ENCODE peak calls at places on chromosomes 12 and 14, in eight cellular contexts. O, N, U, F, K, C, E and Z are unnamed samples.

GRCh38 chr12:3314306-3314663 is 176.7 kb upstream of the PRMT8 start:
- DNase-seq in U (no peak), O (no peak), C (no peak), F (no peak), K (no peak), N (no peak), E (no peak), Z (no peak)

GRCh38 chr14:104717137-104717536 is 6.9 kb upstream of the ADSS1 start:
- DNase-seq in F (no peak), C (no peak), U (no peak), E (no peak), K (no peak), N (no peak), O (no peak), Z (peak; percentile 78)

GRCh38 chr12:123905319-123905925 is 67.2 kb downstream of the CCDC92 start:
- DNase-seq in U (peak; percentile 51), O (peak; percentile 68), E (no peak), C (peak; percentile 62), N (no peak), K (peak; percentile 9), F (peak; percentile 74), Z (no peak)

GRCh38 chr12:96271469-96272199 is 77.5 kb downstream of the ELK3 start:
- DNase-seq in U (no peak), C (no peak), K (no peak), N (no peak), E (no peak), F (no peak), O (no peak), Z (no peak)

GRCh38 chr14:75793806-75794205 is 132.8 kb downstream of the TTLL5 start:
- DNase-seq in O (no peak), F (no peak), C (no peak), U (no peak), N (no peak), E (no peak), K (no peak), Z (no peak)

GRCh38 chr12:89524201-89525001 is at the start of gene GALNT4:
- DNase-seq in C (peak; percentile 93), E (peak; percentile 89), K (peak; percentile 42), F (peak; percentile 93), N (peak; percentile 93), O (peak; percentile 88), U (peak; percentile 62), Z (peak; percentile 93)

GRCh38 chr12:34396861-34397590 is 374.7 kb downstream of the ALG10 start:
- DNase-seq in K (no peak), N (peak; percentile 39), O (peak; percentile 10), E (peak; percentile 48), U (no peak), C (peak; percentile 2), F (peak; percentile 1), Z (peak; percentile 15)

GRCh38 chr12:124906606-124907261 is 7.7 kb downstream of the UBC start:
- DNase-seq in O (peak; percentile 92), E (peak; percentile 84), K (peak; percentile 87), F (peak; percentile 80), C (peak; percentile 95), U (peak; percentile 94), N (peak; percentile 95), Z (no peak)

GRCh38 chr12:103912069-103912468 is 18.1 kb upstream of the HSP90B1 start:
- DNase-seq in N (no peak), E (no peak), K (no peak), U (no peak), F (no peak), O (no peak), C (no peak), Z (no peak)

GRCh38 chr14:23645504-23645811 is 9.3 kb downstream of the DHRS2 start:
- DNase-seq in U (no peak), C (no peak), K (no peak), E (no peak), O (no peak), N (no peak), F (no peak), Z (no peak)

GRCh38 chr12:96520767-96521166 is 31.4 kb downstream of the CFAP54 start:
- DNase-seq in U (no peak), N (no peak), C (no peak), F (no peak), K (no peak), E (no peak), O (no peak), Z (no peak)

GRCh38 chr12:66032739-66033138 is 97.8 kb downstream of the LLPH start:
- DNase-seq in N (no peak), C (no peak), E (no peak), K (no peak), U (no peak), O (no peak), F (no peak), Z (no peak)

GRCh38 chr12:115132145-115132544 is 448.2 kb upstream of the TBX3 start:
- DNase-seq in F (no peak), C (no peak), U (no peak), K (no peak), O (no peak), E (peak; percentile 69), N (no peak), Z (no peak)

GRCh38 chr12:7667025-7667575 is 1.4 kb upstream of the APOBEC1 start:
- DNase-seq in F (no peak), O (no peak), C (no peak), E (no peak), N (no peak), K (no peak), U (peak; percentile 19), Z (no peak)

GRCh38 chr12:106088246-106089200 is 50.2 kb downstream of the NUAK1 start:
- DNase-seq in E (no peak), F (no peak), K (no peak), U (no peak), N (no peak), O (no peak), C (no peak), Z (no peak)

GRCh38 chr12:76895796-76896195 is 17.0 kb upstream of the CSRP2 start:
- DNase-seq in C (no peak), U (no peak), O (no peak), K (no peak), E (no peak), F (no peak), N (no peak), Z (no peak)

GRCh38 chr12:19898009-19898408 is 458.7 kb downstream of the AEBP2 start:
- DNase-seq in C (no peak), F (no peak), U (no peak), N (no peak), K (no peak), O (no peak), E (no peak), Z (no peak)

DNA sequence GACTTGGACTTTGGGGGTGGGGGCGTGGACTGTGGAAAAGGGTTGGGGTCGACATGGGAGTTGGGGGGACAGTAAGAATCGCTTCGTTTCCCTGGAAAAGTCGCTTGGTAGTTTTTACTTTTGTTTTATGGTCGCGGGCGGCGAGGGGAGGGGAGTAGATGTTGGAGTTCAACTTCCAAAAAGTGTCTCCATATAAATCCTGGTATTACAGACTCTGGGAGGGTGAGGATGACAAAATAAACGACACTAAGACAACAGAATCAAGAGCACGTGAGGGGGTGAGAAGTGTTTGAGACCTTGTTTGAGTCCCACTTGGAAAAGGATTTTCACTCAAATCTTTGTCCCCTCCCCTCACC is 650 bp upstream of the BCL11B start:
- DNase-seq in E (no peak), K (no peak), C (no peak), N (no peak), F (no peak), O (no peak), U (no peak), Z (no peak)
- H3K27ac ChIP-seq in E (peak overlapping the region; percentile 75), K (no peak overlapping the region), C (peak overlapping the region; percentile 80), N (no peak overlapping the region), F (no peak overlapping the region), O (no peak overlapping the region), U (no peak overlapping the region), Z (no peak overlapping the region)

GRCh38 chr12:109052415-109053323 is at the start of gene USP30:
- DNase-seq in N (peak; percentile 93), C (peak; percentile 89), K (peak; percentile 45), E (peak; percentile 84), O (peak; percentile 91), U (peak; percentile 76), F (peak; percentile 94), Z (peak; percentile 87)
- TF ChIP-seq POLR2AphosphoS5 in N (peak; percentile 63), C (peak; percentile 63), K (no peak), E (peak; percentile 74), O (no peak), U (peak; percentile 67), F (peak; percentile 61), Z (peak; percentile 61)

GRCh38 chr12:12476836-12477531 is 85.7 kb downstream of the DUSP16 start:
- DNase-seq in K (no peak), E (no peak), N (no peak), F (no peak), O (peak; percentile 38), C (no peak), U (no peak), Z (no peak)

GRCh38 chr12:12474471-12474928 is 88.2 kb downstream of the DUSP16 start:
- DNase-seq in K (no peak), E (no peak), C (no peak), U (no peak), O (peak; percentile 30), N (no peak), F (no peak), Z (no peak)

GRCh38 chr12:12477532-12477890 is 85.2 kb downstream of the DUSP16 start:
- DNase-seq in K (no peak), E (no peak), O (no peak), F (no peak), C (no peak), U (no peak), N (no peak), Z (peak; percentile 37)

GRCh38 chr12:12473223-12473622 is 89.4 kb downstream of the DUSP16 start:
- DNase-seq in U (no peak), F (no peak), C (no peak), K (no peak), O (no peak), N (no peak), E (no peak), Z (no peak)

DNA sequence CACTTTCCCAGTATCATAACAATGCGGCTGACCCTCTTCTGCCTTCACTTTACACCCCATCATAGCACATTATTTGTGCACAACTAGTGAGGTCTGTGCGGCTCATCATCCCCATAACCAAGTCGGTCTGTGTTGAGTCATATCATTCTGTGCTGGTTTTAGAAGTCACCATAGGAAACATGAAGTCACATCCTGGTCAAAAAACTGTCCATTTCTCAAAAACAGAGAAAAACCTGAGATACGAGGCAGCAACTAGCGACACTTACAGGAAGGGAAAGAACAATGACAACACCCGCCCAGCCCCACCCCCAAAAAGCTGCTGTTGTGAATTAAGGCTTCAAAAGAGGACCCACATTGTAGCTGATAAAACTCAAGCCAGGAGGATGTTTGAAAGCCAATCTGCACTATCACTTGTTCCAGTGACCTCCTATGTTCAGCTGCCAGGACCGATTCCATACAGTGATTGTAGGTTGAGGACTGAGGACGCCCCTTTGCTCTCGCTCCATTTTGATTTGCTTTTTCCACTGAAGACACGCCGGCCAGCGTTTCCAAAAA is 87.7 kb downstream of the DUSP16 start:
- DNase-seq in K (peak; percentile 87), O (peak; percentile 26), F (no peak), C (no peak), N (no peak), U (no peak), E (no peak), Z (no peak)
- H3K27ac ChIP-seq in K (peak overlapping the region; percentile 94), O (no peak overlapping the region), F (peak overlapping the region; percentile 10), C (peak overlapping the region; percentile 48), N (no peak overlapping the region), U (no peak overlapping the region), E (peak overlapping the region; percentile 40), Z (peak overlapping the region; percentile 31)

GRCh38 chr12:12560587-12561304 is 1.9 kb downstream of the DUSP16 start:
- DNase-seq in U (no peak), K (peak; percentile 66), O (no peak), F (peak; percentile 41), C (peak; percentile 68), N (peak; percentile 81), E (no peak), Z (no peak)
- TF ChIP-seq POLR2AphosphoS5 in U (peak; percentile 8), K (peak; percentile 89), O (no peak), F (no peak), C (peak; percentile 87), N (peak; percentile 51), E (no peak), Z (peak; percentile 45)